ENCODE peak calls at places on chromosomes 12 and 14, in eight cellular contexts. P, V, F, O, A, R, M and C are unnamed samples.

GRCh38 chr12:1836854-1837411 is 16.6 kb downstream of the LRTM2 start:
- DNase-seq in R (no peak), O (peak), A (no peak), F (no peak), V (peak), M (no peak), P (no peak), C (no peak)

GRCh38 chr12:86660488-86661171 is 404.4 kb upstream of the MGAT4C start:
- DNase-seq in M (no peak), A (no peak), R (no peak), O (no peak), F (no peak), V (no peak), P (no peak), C (no peak)

GRCh38 chr12:108340037-108340436 is 926 bp upstream of the CMKLR1 start:
- DNase-seq in V (no peak), A (no peak), F (no peak), R (no peak), M (no peak), P (no peak), O (no peak), C (no peak)

GRCh38 chr12:47821346-47821706 is 1.6 kb upstream of the HDAC7 start:
- DNase-seq in M (no peak), V (no peak), O (no peak), R (no peak), P (no peak), A (no peak), F (no peak), C (no peak)

GRCh38 chr12:101230547-101230946 is 20.5 kb upstream of the SLC5A8 start:
- DNase-seq in P (no peak), V (no peak), R (no peak), O (no peak), A (no peak), F (no peak), M (no peak), C (no peak)

GRCh38 chr12:101924647-101925046 is 47.3 kb downstream of the DRAM1 start:
- DNase-seq in O (no peak), A (no peak), F (no peak), M (no peak), R (no peak), V (no peak), P (no peak), C (no peak)

GRCh38 chr14:74579447-74580274 is 32.4 kb downstream of the LTBP2 start:
- DNase-seq in R (peak), F (no peak), V (no peak), O (peak), M (no peak), P (no peak), A (no peak), C (no peak)

GRCh38 chr12:96241484-96242256 is 47.5 kb downstream of the ELK3 start:
- DNase-seq in V (no peak), A (no peak), O (peak), F (peak), M (no peak), P (no peak), R (peak), C (no peak)

GRCh38 chr14:52695481-52696091 is at the start of gene ERO1A:
- DNase-seq in P (peak), A (peak), M (peak), O (peak), F (peak), R (peak), V (peak), C (peak)

GRCh38 chr12:105264771-105265170 is 28.8 kb upstream of the APPL2 start:
- DNase-seq in R (no peak), O (no peak), F (no peak), P (no peak), M (no peak), A (no peak), V (no peak), C (no peak)

GRCh38 chr14:71416392-71416791 is 509.1 kb downstream of the PCNX1 start:
- DNase-seq in P (no peak), F (no peak), A (no peak), M (no peak), V (no peak), O (no peak), R (no peak), C (no peak)

GRCh38 chr12:9794484-9795063 is 32.7 kb upstream of the KLRF1 start:
- DNase-seq in F (no peak), R (no peak), O (no peak), A (no peak), P (no peak), M (no peak), V (no peak), C (no peak)

GRCh38 chr14:30874120-30874998 is at the start of gene COCH:
- DNase-seq in M (no peak), A (peak), P (peak), F (no peak), O (no peak), R (no peak), V (peak), C (peak)